ENCODE peak calls at places on chromosomes 13 and 19, in six cellular contexts. O is upper lobe of left lung, C is A549, E is K562, V is GM12878, H is HepG2. G is an unnamed sample.

GRCh38 chr19:47509170-47509847 is 5.6 kb downstream of the NAPA start:
- ATAC-seq in O (no peak), C (no peak), V (no peak), E (no peak), H (no peak), G (no peak)

GRCh38 chr13:30808600-30808999 is 73.3 kb downstream of the ALOX5AP start:
- ATAC-seq in O (no peak), E (no peak), V (no peak), C (no peak), H (no peak), G (no peak)

GRCh38 chr19:1394252-1395193 is 6.8 kb downstream of the GAMT start:
- ATAC-seq in E (peak), C (no peak), H (peak), V (no peak), O (no peak), G (peak)

GRCh38 chr13:101875717-101876393 is 423.4 kb downstream of the ITGBL1 start:
- ATAC-seq in C (peak), V (peak), O (no peak), H (peak), E (no peak), G (no peak)

GRCh38 chr13:40762849-40763248 is 8.1 kb downstream of the MRPS31 start:
- ATAC-seq in V (no peak), C (no peak), O (no peak), H (no peak), E (no peak), G (no peak)

GRCh38 chr19:53549354-53549753 is 11.4 kb downstream of the ZNF331 start:
- ATAC-seq in V (no peak), E (no peak), O (no peak), C (no peak), H (no peak), G (peak)

GRCh38 chr19:13363954-13364353 is 142.3 kb downstream of the CACNA1A start:
- ATAC-seq in O (no peak), E (no peak), C (no peak), V (no peak), H (no peak), G (no peak)

GRCh38 chr13:110265341-110265681 is 41.6 kb downstream of the COL4A1 start:
- ATAC-seq in O (peak), C (no peak), V (no peak), E (no peak), H (no peak), G (no peak)

GRCh38 chr13:99523838-99524237 is 22.6 kb downstream of the TM9SF2 start:
- ATAC-seq in O (no peak), H (no peak), E (no peak), C (no peak), V (no peak), G (no peak)

GRCh38 chr19:39515551-39516191 is 732 bp downstream of the SELENOV start:
- ATAC-seq in V (no peak), C (peak), E (no peak), H (peak), O (no peak), G (peak)

GRCh38 chr19:39341122-39341719 is 1.0 kb upstream of the SAMD4B start:
- ATAC-seq in E (peak), O (no peak), V (peak), C (peak), H (peak), G (no peak)

DNA sequence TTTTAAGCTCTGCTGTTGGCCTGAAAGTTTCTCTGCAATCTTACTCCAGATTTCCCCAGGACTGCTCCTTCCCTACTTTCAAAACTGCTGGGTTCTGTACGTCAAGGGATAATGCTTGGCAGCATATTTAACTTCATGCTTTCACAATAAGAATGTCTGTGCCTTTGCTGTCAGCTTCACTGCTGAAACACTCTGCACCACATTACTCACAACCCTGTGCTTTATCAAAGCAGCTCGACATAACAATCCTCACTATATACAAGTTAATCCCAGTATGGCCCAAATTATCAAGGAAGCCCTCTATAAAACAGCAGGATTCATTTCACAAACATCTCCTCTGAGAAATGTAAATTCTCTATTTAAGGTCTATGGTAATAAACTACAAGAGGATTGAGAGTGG is 17.5 kb downstream of the LATS2 start:
- ATAC-seq in O (no peak), H (no peak), E (no peak), V (no peak), C (no peak), G (peak)
- TF ChIP-seq EP300 in O (no peak), H (no peak), E (no peak), V (no peak), C (no peak), G (no peak)

GRCh38 chr19:18342090-18342632 is 1.8 kb downstream of the PGPEP1 start:
- ATAC-seq in O (no peak), H (no peak), E (no peak), V (no peak), C (no peak), G (no peak)

GRCh38 chr19:18338471-18339001 is 1.9 kb upstream of the PGPEP1 start:
- ATAC-seq in O (no peak), V (no peak), H (no peak), C (no peak), E (no peak), G (no peak)

GRCh38 chr19:18340990-18341868 is 831 bp downstream of the PGPEP1 start:
- ATAC-seq in O (peak), E (peak), V (peak), C (peak), H (peak), G (peak)

GRCh38 chr19:18339703-18340102 is 695 bp upstream of the PGPEP1 start:
- ATAC-seq in V (peak), H (no peak), E (peak), C (peak), O (no peak), G (no peak)

DNA sequence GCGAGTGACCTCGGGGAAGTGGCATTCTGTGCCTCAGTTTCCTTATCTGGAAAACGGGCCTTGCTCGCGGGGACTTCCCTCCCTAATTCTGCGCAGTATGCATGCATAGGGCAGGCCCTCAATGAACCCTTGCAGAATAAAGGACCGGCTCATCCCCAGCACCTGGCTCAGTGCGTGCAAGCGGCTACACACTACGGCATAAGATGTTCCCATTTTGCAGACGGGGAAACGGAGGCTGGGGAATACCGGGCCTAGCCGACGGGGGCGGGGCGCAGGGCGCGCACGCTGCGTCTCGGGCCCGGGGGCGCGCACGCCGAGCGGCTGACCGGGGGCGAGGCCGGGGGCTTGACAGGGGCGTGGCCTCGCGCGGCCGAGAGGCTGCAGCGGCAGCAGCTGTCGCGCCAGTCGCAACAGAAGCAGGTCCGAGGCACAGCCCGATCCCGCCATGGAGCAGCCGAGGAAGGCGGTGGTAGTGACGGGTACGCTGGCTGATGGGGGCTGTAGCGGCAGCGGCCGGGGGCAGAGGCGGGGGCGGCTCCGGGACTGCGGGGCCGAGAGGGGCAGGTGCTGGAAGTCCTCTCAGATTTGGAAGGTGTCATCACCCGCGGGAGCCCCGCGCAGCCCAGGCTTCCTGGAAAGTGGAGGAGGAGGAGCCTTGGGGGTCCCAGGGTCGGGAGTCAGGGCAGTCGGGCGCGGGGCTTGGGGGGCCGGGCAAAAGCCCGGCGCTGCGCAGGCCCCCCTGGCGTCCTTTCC is at the start of gene PGPEP1:
- ATAC-seq in C (peak), V (peak), E (peak), H (peak), O (peak), G (peak)
- TF ChIP-seq EP300 in C (no peak), V (no peak), E (no peak), H (no peak), O (no peak), G (no peak)

GRCh38 chr13:86684402-86684801 is 885.2 kb upstream of the SLITRK6 start:
- ATAC-seq in V (no peak), E (no peak), O (no peak), C (no peak), H (no peak), G (no peak)
- TF ChIP-seq EP300 in V (no peak), E (no peak), O (no peak), C (no peak), H (no peak), G (no peak)

GRCh38 chr19:7829561-7830271 is at the start of gene EVI5L:
- ATAC-seq in V (peak), C (peak), H (peak), E (peak), O (peak), G (peak)
- TF ChIP-seq EP300 in V (no peak), C (no peak), H (no peak), E (no peak), O (no peak), G (no peak)

GRCh38 chr19:11064831-11065303 is 24.4 kb upstream of the LDLR start:
- ATAC-seq in C (no peak), H (no peak), V (no peak), E (peak), O (no peak), G (no peak)

GRCh38 chr19:11059511-11060358 is 29.5 kb upstream of the LDLR start:
- ATAC-seq in E (no peak), O (no peak), V (no peak), C (no peak), H (no peak), G (no peak)

GRCh38 chr19:11058246-11059030 is 30.8 kb upstream of the LDLR start:
- ATAC-seq in C (no peak), E (no peak), O (no peak), H (no peak), V (no peak), G (no peak)

GRCh38 chr19:11063434-11063833 is 25.8 kb upstream of the LDLR start:
- ATAC-seq in V (no peak), C (no peak), O (no peak), E (no peak), H (no peak), G (no peak)

DNA sequence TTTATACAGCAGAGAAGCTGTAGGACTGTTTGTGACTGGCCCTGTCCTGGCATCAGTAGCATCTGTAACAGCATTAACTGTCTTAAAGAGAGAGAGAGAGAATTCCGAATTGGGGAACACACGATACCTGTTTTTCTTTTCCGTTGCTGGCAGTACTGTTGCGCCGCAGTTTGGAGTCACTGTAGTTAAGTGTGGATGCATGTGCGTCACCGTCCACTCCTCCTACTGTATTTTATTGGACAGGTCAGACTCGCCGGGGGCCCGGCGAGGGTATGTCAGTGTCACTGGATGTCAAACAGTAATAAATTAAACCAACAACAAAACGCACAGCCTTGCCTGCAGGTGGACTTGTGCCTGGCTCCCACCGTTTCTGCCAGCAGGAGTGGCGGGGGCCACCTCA is 27.3 kb upstream of the LDLR start:
- ATAC-seq in E (no peak), V (no peak), H (no peak), C (no peak), O (no peak), G (peak)
- TF ChIP-seq EP300 in E (no peak), V (no peak), H (no peak), C (no peak), O (no peak), G (no peak)

GRCh38 chr13:31951215-31951678 is 80.3 kb upstream of the FRY start:
- ATAC-seq in E (no peak), O (peak), H (no peak), C (no peak), V (peak), G (peak)
- TF ChIP-seq EP300 in E (no peak), O (no peak), H (no peak), C (no peak), V (peak), G (no peak)

GRCh38 chr19:10808937-10809655 is 26.9 kb downstream of the TMED1 start:
- ATAC-seq in H (no peak), V (no peak), C (peak), E (peak), O (no peak), G (no peak)
- TF ChIP-seq EP300 in H (no peak), V (no peak), C (no peak), E (no peak), O (no peak), G (no peak)

G was measured in gastroesophageal sphincter.